ENCODE peak calls at places on chromosomes 12 and 14, in six cellular contexts. B, X, W, Z, Q and H are unnamed samples.

GRCh38 chr14:31864937-31865855 is 211.9 kb upstream of the ARHGAP5 start:
- DNase-seq in B (no peak), X (no peak), W (no peak), Z (no peak), Q (no peak), H (no peak)

GRCh38 chr12:66813137-66813867 is 134.4 kb upstream of the GRIP1 start:
- DNase-seq in B (no peak), X (no peak), W (no peak), Z (no peak), Q (no peak), H (no peak)

GRCh38 chr14:105448706-105449111 is 25.9 kb upstream of the CRIP2 start:
- DNase-seq in B (peak; percentile 76), X (peak; percentile 78), W (peak; percentile 74), Z (peak; percentile 37), Q (peak; percentile 66), H (peak; percentile 47)

GRCh38 chr12:2959194-2959507 is at the start of gene TEAD4:
- DNase-seq in B (peak; percentile 82), X (peak; percentile 64), W (peak; percentile 45), Z (peak; percentile 87), Q (peak; percentile 89), H (peak; percentile 60)

GRCh38 chr14:36556811-36557433 is 25.5 kb downstream of the NKX2-8 start:
- DNase-seq in B (peak; percentile 33), X (no peak), W (peak; percentile 20), Z (no peak), Q (peak; percentile 26), H (no peak)

GRCh38 chr14:33127531-33127930 is 188.9 kb downstream of the NPAS3 start:
- DNase-seq in B (no peak), X (no peak), W (peak; percentile 48), Z (no peak), Q (no peak), H (no peak)

GRCh38 chr14:31038521-31039166 is 12.5 kb upstream of the STRN3 start:
- DNase-seq in B (no peak), X (no peak), W (peak; percentile 96), Z (no peak), Q (peak; percentile 56), H (no peak)

GRCh38 chr12:132489078-132489601 is 811 bp upstream of the FBRSL1 start:
- DNase-seq in B (peak; percentile 81), X (peak; percentile 52), W (peak; percentile 12), Z (peak; percentile 21), Q (no peak), H (no peak)

GRCh38 chr12:3897400-3897910 is 24.3 kb upstream of the PARP11 start:
- DNase-seq in B (no peak), X (no peak), W (no peak), Z (no peak), Q (no peak), H (no peak)

GRCh38 chr14:99754141-99755067 is 38.8 kb upstream of the EML1 start:
- DNase-seq in B (no peak), X (no peak), W (peak; percentile 64), Z (no peak), Q (no peak), H (no peak)

GRCh38 chr12:128644664-128645296 is 179.0 kb downstream of the SLC15A4 start:
- DNase-seq in B (peak; percentile 84), X (peak; percentile 40), W (no peak), Z (peak; percentile 39), Q (no peak), H (peak; percentile 7)

GRCh38 chr12:122021822-122022392 is at the start of gene BCL7A:
- DNase-seq in B (peak; percentile 80), X (peak; percentile 70), W (peak; percentile 72), Z (peak; percentile 70), Q (peak; percentile 86), H (peak; percentile 65)

GRCh38 chr14:60722836-60723217 is 1.3 kb downstream of the SIX4 start:
- DNase-seq in B (no peak), X (no peak), W (peak; percentile 54), Z (peak; percentile 50), Q (peak; percentile 6), H (peak; percentile 61)

GRCh38 chr14:50871223-50871622 is 630 bp upstream of the ABHD12B start:
- DNase-seq in B (no peak), X (no peak), W (no peak), Z (no peak), Q (no peak), H (no peak)

GRCh38 chr12:76272292-76272691 is 75.9 kb downstream of the BBS10 start:
- DNase-seq in B (no peak), X (no peak), W (no peak), Z (no peak), Q (no peak), H (no peak)

GRCh38 chr14:85288041-85288440 is 241.9 kb upstream of the FLRT2 start:
- DNase-seq in B (no peak), X (no peak), W (no peak), Z (no peak), Q (no peak), H (no peak)

GRCh38 chr14:58731465-58732330 is 93.9 kb downstream of the DACT1 start:
- DNase-seq in B (no peak), X (no peak), W (peak; percentile 76), Z (no peak), Q (peak; percentile 97), H (no peak)

GRCh38 chr12:11939223-11939622 is 131.5 kb upstream of the BCL2L14 start:
- DNase-seq in B (no peak), X (no peak), W (no peak), Z (no peak), Q (no peak), H (no peak)

GRCh38 chr14:75438486-75439080 is 10.8 kb downstream of the JDP2 start:
- DNase-seq in B (no peak), X (no peak), W (no peak), Z (no peak), Q (no peak), H (no peak)

GRCh38 chr14:75442166-75442565 is 14.3 kb downstream of the JDP2 start:
- DNase-seq in B (no peak), X (no peak), W (no peak), Z (no peak), Q (no peak), H (no peak)

GRCh38 chr14:75440733-75441474 is 13.1 kb downstream of the JDP2 start:
- DNase-seq in B (no peak), X (peak; percentile 53), W (no peak), Z (no peak), Q (peak; percentile 88), H (peak; percentile 56)

GRCh38 chr14:75441731-75442130 is 13.9 kb downstream of the JDP2 start:
- DNase-seq in B (no peak), X (no peak), W (no peak), Z (no peak), Q (no peak), H (no peak)

GRCh38 chr14:75439989-75440388 is 12.2 kb downstream of the JDP2 start:
- DNase-seq in B (no peak), X (no peak), W (no peak), Z (no peak), Q (no peak), H (no peak)
- H3K4me1 ChIP-seq in B (peaks cover 3% of the 10 kb centered on the region), X (peaks cover 15% of the 10 kb centered on the region), W (peaks cover 3% of the 10 kb centered on the region), Z (no peaks in the 10 kb centered on the region), Q (peaks cover 11% of the 10 kb centered on the region), H (peaks cover 8% of the 10 kb centered on the region)

GRCh38 chr14:100815478-100816285 is 10.2 kb upstream of the MEG3 start:
- DNase-seq in B (no peak), X (no peak), W (peak; percentile 83), Z (no peak), Q (peak; percentile 79), H (no peak)
- H3K4me1 ChIP-seq in B (no peaks in the 10 kb centered on the region), X (no peaks in the 10 kb centered on the region), W (peaks cover 9% of the 10 kb centered on the region), Z (peaks cover 6% of the 10 kb centered on the region), Q (no peaks in the 10 kb centered on the region), H (no peaks in the 10 kb centered on the region)

GRCh38 chr12:89448526-89448925 is 76.1 kb downstream of the GALNT4 start:
- DNase-seq in B (no peak), X (no peak), W (no peak), Z (no peak), Q (no peak), H (no peak)
- H3K4me1 ChIP-seq in B (no peaks in the 10 kb centered on the region), X (peaks cover 5% of the 10 kb centered on the region), W (peaks cover 39% of the 10 kb centered on the region), Z (peaks cover 21% of the 10 kb centered on the region), Q (peaks cover 26% of the 10 kb centered on the region), H (no peaks in the 10 kb centered on the region)

DNA sequence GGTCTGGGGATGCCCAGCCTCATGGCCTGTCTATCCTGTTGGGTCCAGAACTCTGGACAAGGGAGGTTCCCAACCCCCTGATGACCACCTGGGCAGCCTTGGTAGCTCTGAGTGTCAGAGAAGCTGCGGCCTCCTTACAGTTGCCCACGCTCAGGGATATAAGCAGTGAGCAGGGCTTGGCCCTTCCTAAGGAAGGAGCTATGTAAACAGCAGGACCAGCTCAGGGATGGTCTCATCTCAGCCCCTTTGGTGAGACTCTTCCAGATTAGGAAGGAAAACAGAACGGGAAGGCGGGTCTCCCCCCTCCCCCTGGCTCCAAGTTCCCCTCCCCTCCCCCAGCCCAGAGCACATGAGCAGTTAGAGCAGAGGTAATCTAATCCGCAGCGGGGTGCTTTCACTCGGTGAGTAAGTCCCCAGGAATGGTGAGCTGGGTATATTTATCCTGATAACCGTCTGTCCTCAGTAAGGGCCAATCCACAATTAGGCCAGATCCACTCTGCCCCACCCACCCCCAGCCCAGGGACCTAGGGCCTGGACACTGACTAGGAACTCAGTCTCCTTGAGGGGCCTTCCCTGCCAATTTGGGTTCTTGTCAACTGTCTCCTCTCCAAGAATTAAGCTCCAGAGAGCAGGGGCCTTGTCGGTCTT is 29.5 kb upstream of the RPLP0 start:
- DNase-seq in B (no peak), X (peak; percentile 51), W (peak; percentile 78), Z (peak; percentile 80), Q (peak; percentile 92), H (peak; percentile 44)
- H3K4me1 ChIP-seq in B (peaks cover 67% of the 10 kb centered on the region), X (peaks cover 98% of the 10 kb centered on the region), W (peaks cover 87% of the 10 kb centered on the region), Z (peaks cover 70% of the 10 kb centered on the region), Q (peaks cover 74% of the 10 kb centered on the region), H (peaks cover 52% of the 10 kb centered on the region)

GRCh38 chr12:57089259-57090245 is 638 bp downstream of the NAB2 start:
- DNase-seq in B (peak; percentile 74), X (peak; percentile 58), W (peak; percentile 72), Z (no peak), Q (peak; percentile 84), H (peak; percentile 52)
- H3K4me1 ChIP-seq in B (peaks cover 43% of the 10 kb centered on the region), X (peaks cover 59% of the 10 kb centered on the region), W (peaks cover 20% of the 10 kb centered on the region), Z (peaks cover 36% of the 10 kb centered on the region), Q (peaks cover 17% of the 10 kb centered on the region), H (peaks cover 40% of the 10 kb centered on the region)

GRCh38 chr14:102236026-102236425 is 68.9 kb downstream of the MOK start:
- DNase-seq in B (no peak), X (no peak), W (no peak), Z (no peak), Q (no peak), H (no peak)
- H3K4me1 ChIP-seq in B (no peaks in the 10 kb centered on the region), X (no peaks in the 10 kb centered on the region), W (peaks cover 3% of the 10 kb centered on the region), Z (peaks cover 3% of the 10 kb centered on the region), Q (no peaks in the 10 kb centered on the region), H (no peaks in the 10 kb centered on the region)